ENCODE peak calls at places on chromosome 1, in five cellular contexts. G is fibroblast of the aortic adventitia, K is thoracic aorta, P is H4, X is ovary. C is an unnamed sample.

GRCh38 chr1:50420689-50421365 is 2.4 kb downstream of the DMRTA2 start:
- DNase-seq in K (no peak), X (no peak), P (no peak), G (no peak), C (no peak)

GRCh38 chr1:109149874-109150601 is 36.1 kb downstream of the ELAPOR1 start:
- DNase-seq in G (no peak), P (no peak), X (no peak), K (no peak), C (no peak)

GRCh38 chr1:44553771-44554170 is 120.5 kb downstream of the TMEM53 start:
- DNase-seq in X (no peak), P (peak), G (peak), K (no peak), C (no peak)

GRCh38 chr1:21902378-21903012 is 34.6 kb downstream of the HSPG2 start:
- DNase-seq in K (no peak), X (no peak), G (no peak), P (no peak), C (no peak)

GRCh38 chr1:2936568-2937515 is 84.4 kb upstream of the ACTRT2 start:
- DNase-seq in K (no peak), G (no peak), X (no peak), P (no peak), C (peak)

GRCh38 chr1:204041803-204042505 is 31.0 kb upstream of the SOX13 start:
- DNase-seq in K (no peak), X (no peak), G (peak), P (no peak), C (no peak)

GRCh38 chr1:113940365-113941244 is 11.5 kb downstream of the HIPK1 start:
- DNase-seq in K (no peak), X (no peak), P (no peak), G (no peak), C (no peak)

GRCh38 chr1:247182994-247183393 is 11.2 kb upstream of the ZNF124 start:
- DNase-seq in X (no peak), P (no peak), G (no peak), K (no peak), C (no peak)

GRCh38 chr1:210707300-210707699 is 378.6 kb downstream of the HHAT start:
- DNase-seq in G (no peak), P (no peak), K (no peak), X (no peak), C (no peak)

GRCh38 chr1:214460304-214460916 is 91.0 kb downstream of the PTPN14 start:
- DNase-seq in G (no peak), P (no peak), X (no peak), K (no peak), C (no peak)

GRCh38 chr1:167489581-167490340 is 28.6 kb downstream of the CD247 start:
- DNase-seq in G (no peak), X (no peak), P (no peak), K (no peak), C (no peak)

GRCh38 chr1:167924102-167924501 is 10.2 kb upstream of the ADCY10 start:
- DNase-seq in P (no peak), X (no peak), G (no peak), K (no peak), C (no peak)

GRCh38 chr1:43878854-43879253 is 54.7 kb upstream of the ARTN start:
- DNase-seq in G (no peak), X (no peak), P (no peak), K (no peak), C (no peak)

C was measured in chondrocyte.